ENCODE peak calls at places on chromosomes 4 and X, in eight cellular contexts. H is AG09309, D is lung, F is endothelial cell, R is lower lobe of right lung, E is endothelial cell of umbilical vein, U is pancreas, I is CD14-positive monocyte. X is an unnamed sample.
A peak's percentile ranks its signal among the peaks of the same experiment; 100 is the strongest.

GRCh38 chr4:152556283-152556682 is 20.4 kb upstream of the FBXW7 start:
- DNase-seq in R (no peak), F (no peak), D (no peak), I (no peak), E (no peak), H (no peak), U (no peak), X (no peak)

GRCh38 chrX:24482823-24483410 is 17.8 kb downstream of the PDK3 start:
- DNase-seq in F (no peak), D (no peak), H (no peak), I (no peak), R (no peak), U (no peak), E (no peak), X (no peak)

GRCh38 chrX:136531951-136532350 is at the start of gene VGLL1:
- DNase-seq in E (no peak), D (no peak), H (no peak), U (no peak), I (no peak), R (no peak), F (no peak), X (no peak)

GRCh38 chrX:120768681-120769080 is 107.0 kb downstream of the CT47B1 start:
- DNase-seq in H (peak; percentile 17), I (no peak), E (peak; percentile 77), D (no peak), F (no peak), U (no peak), R (no peak), X (no peak)

GRCh38 chr4:20298986-20299385 is 47.3 kb downstream of the SLIT2 start:
- DNase-seq in R (no peak), H (no peak), E (no peak), F (no peak), D (no peak), I (no peak), U (no peak), X (no peak)

GRCh38 chr4:99847362-99847976 is 30.8 kb downstream of the DAPP1 start:
- DNase-seq in H (no peak), R (no peak), E (no peak), U (no peak), D (no peak), F (no peak), I (no peak), X (peak; percentile 50)

GRCh38 chr4:177005801-177006230 is 213.1 kb upstream of the VEGFC start:
- DNase-seq in R (no peak), F (no peak), E (peak; percentile 41), I (no peak), D (no peak), H (peak; percentile 68), U (no peak), X (no peak)

GRCh38 chr4:15392053-15392805 is 35.6 kb upstream of the C1QTNF7 start:
- DNase-seq in H (no peak), R (no peak), E (no peak), U (no peak), D (no peak), F (no peak), I (no peak), X (no peak)

GRCh38 chr4:1494416-1495315 is 88.4 kb upstream of the NKX1-1 start:
- DNase-seq in U (no peak), D (no peak), E (no peak), I (peak; percentile 29), R (peak; percentile 36), H (no peak), F (no peak), X (no peak)

GRCh38 chrX:54496517-54496852 is 451 bp upstream of the FGD1 start:
- DNase-seq in I (no peak), H (no peak), R (no peak), F (no peak), E (peak; percentile 5), D (no peak), U (no peak), X (no peak)

GRCh38 chrX:20067709-20068315 is 48.9 kb downstream of the MAP7D2 start:
- DNase-seq in I (peak; percentile 54), R (peak; percentile 71), F (no peak), D (peak; percentile 78), U (peak; percentile 75), E (peak; percentile 80), H (peak; percentile 69), X (no peak)

GRCh38 chr4:77820836-77821561 is 1.8 kb upstream of the CNOT6L start:
- DNase-seq in I (no peak), R (no peak), D (no peak), F (no peak), H (no peak), U (no peak), E (peak; percentile 14), X (no peak)

GRCh38 chr4:152045781-152046571 is 285.2 kb upstream of the GATB start:
- DNase-seq in D (peak; percentile 75), H (no peak), I (no peak), R (peak; percentile 69), F (peak; percentile 71), U (peak; percentile 63), E (peak; percentile 21), X (peak; percentile 72)

GRCh38 chr4:15106417-15106816 is 104.1 kb downstream of the CPEB2 start:
- DNase-seq in I (no peak), E (no peak), D (no peak), U (no peak), F (no peak), R (no peak), H (no peak), X (no peak)

GRCh38 chr4:78951862-78952472 is 12.7 kb upstream of the PAQR3 start:
- DNase-seq in F (peak; percentile 44), H (no peak), I (no peak), D (no peak), U (peak; percentile 28), E (peak; percentile 42), R (no peak), X (peak; percentile 30)

GRCh38 chrX:96710031-96710430 is 25.4 kb downstream of the DIAPH2 start:
- DNase-seq in D (no peak), E (no peak), H (no peak), R (no peak), U (no peak), F (no peak), I (no peak), X (no peak)

GRCh38 chr4:7892212-7893019 is 47.2 kb downstream of the AFAP1 start:
- DNase-seq in I (no peak), E (no peak), F (no peak), R (no peak), U (no peak), H (peak; percentile 82), D (no peak), X (no peak)

GRCh38 chrX:134761788-134762187 is 103.5 kb upstream of the PLAC1 start:
- DNase-seq in I (no peak), U (no peak), R (no peak), H (no peak), E (no peak), F (no peak), D (no peak), X (peak; percentile 20)

GRCh38 chr4:91837608-91838029 is 466.1 kb upstream of the GRID2 start:
- DNase-seq in U (no peak), D (no peak), I (no peak), H (no peak), R (no peak), E (no peak), F (no peak), X (no peak)

GRCh38 chrX:26783512-26784225 is 567.7 kb downstream of the MAGEB5 start:
- DNase-seq in I (no peak), F (no peak), H (no peak), D (no peak), E (peak; percentile 87), U (peak; percentile 27), R (no peak), X (no peak)

GRCh38 chrX:87706134-87706533 is 188.5 kb downstream of the KLHL4 start:
- DNase-seq in F (no peak), D (no peak), R (no peak), H (no peak), E (no peak), U (no peak), I (no peak), X (no peak)

GRCh38 chr4:8297141-8297601 is 27.6 kb downstream of the HTRA3 start:
- DNase-seq in I (peak; percentile 39), R (peak; percentile 12), H (no peak), U (no peak), F (no peak), E (no peak), D (no peak), X (no peak)

DNA sequence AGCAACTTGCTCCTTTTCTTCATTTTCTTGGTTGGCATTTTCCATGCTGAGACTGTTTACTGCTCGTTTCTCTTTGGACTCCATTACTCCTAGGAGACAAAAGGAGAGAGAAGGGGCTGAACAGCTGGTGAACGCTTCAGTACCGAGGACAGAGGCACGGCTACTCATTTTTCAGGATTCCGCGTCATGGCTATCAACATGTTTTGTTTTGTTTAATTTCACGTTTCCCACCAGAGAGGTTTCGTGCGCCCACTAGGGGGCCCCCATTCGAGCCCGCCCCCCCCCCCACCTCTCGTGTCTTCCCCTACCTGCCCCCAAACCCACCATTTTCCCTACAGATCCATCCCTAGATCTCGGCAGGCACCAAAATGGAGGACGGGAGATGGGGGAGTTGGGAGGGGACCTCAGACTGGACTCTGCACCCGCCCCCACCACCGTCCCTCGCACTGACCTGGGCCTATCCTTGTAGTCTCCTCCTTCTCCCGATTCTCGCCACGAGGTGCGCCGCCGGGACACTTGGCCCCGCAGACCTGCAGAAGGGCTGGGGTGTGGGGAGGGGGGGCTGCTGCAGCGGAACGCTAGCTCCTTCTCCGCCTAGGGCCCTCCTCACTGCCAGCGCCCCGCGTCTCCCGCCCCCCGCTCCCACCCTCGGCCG is 653 bp downstream of the BEX1 start:
- DNase-seq in R (no peak), E (peak; percentile 28), F (peak; percentile 20), H (no peak), I (no peak), D (no peak), U (peak; percentile 46), X (no peak)
- TF ChIP-seq CTCF in R (no peak), E (no peak), F (peak; percentile 23), H (no peak), I (no peak), D (no peak), U (no peak), X (no peak)

GRCh38 chr4:112145820-112146813 is 863 bp downstream of the FAM241A start:
- DNase-seq in R (peak; percentile 67), I (no peak), E (peak; percentile 70), D (peak; percentile 47), F (peak; percentile 71), U (peak; percentile 44), H (no peak), X (peak; percentile 76)
- TF ChIP-seq CTCF in R (peak; percentile 41), I (peak; percentile 28), E (no peak), D (no peak), F (no peak), U (no peak), H (peak; percentile 27), X (no peak)

GRCh38 chr4:75289843-75290616 is 224.2 kb downstream of the RCHY1 start:
- DNase-seq in F (peak; percentile 22), R (no peak), U (peak; percentile 12), D (no peak), E (no peak), I (no peak), H (no peak), X (peak; percentile 18)
- TF ChIP-seq CTCF in F (peak; percentile 30), R (peak; percentile 35), U (no peak), D (no peak), E (peak; percentile 32), I (no peak), H (no peak), X (peak; percentile 39)

DNA sequence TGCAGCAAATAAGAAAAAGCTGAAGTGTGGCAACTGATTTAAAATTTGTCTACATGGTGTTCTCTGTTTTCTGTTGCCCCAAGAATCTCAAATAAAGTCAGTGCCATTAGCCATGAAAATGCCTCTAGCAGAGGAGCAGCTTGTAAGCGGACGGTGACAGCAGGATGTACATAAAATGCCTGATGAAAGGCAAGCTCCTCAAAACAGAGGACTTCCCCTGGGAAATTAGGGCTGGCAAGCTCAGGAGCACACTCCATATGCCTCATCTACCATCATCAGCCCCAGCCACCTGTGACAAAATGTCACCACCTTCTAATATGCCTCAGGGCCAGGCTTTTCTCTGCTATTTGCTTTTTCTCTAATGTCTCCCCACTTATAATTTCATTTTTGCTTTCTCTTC is 54.5 kb downstream of the ASB9 start:
- DNase-seq in F (no peak), R (no peak), U (no peak), E (no peak), I (no peak), D (no peak), H (no peak), X (no peak)
- TF ChIP-seq CTCF in F (no peak), R (no peak), U (no peak), E (no peak), I (no peak), D (no peak), H (no peak), X (no peak)